ENCODE peak calls at places on chromosome 2, in five cellular contexts. One of them, this sample, is unnamed.

GRCh38 chr2:8515390-8515761 is 166.5 kb upstream of the ID2 start:
- DNase-seq in sigmoid colon: no peak
- DNase-seq in lung: no peak
- DNase-seq in adrenal gland: peak; percentile 87
- DNase-seq in fibroblast of lung: no peak
- DNase-seq in this sample: no peak

GRCh38 chr2:62177392-62178026 is 18.4 kb upstream of the B3GNT2 start:
- DNase-seq in sigmoid colon: no peak
- DNase-seq in lung: no peak
- DNase-seq in adrenal gland: peak; percentile 10
- DNase-seq in fibroblast of lung: no peak
- DNase-seq in this sample: no peak

GRCh38 chr2:71419976-71420375 is 33.4 kb upstream of the DYSF start:
- DNase-seq in sigmoid colon: no peak
- DNase-seq in lung: no peak
- DNase-seq in adrenal gland: no peak
- DNase-seq in fibroblast of lung: no peak
- DNase-seq in this sample: no peak

GRCh38 chr2:230358305-230358704 is 31.3 kb downstream of the SP140L start:
- DNase-seq in sigmoid colon: no peak
- DNase-seq in lung: no peak
- DNase-seq in adrenal gland: no peak
- DNase-seq in fibroblast of lung: peak; percentile 14
- DNase-seq in this sample: no peak

GRCh38 chr2:199306116-199306515 is 151.6 kb downstream of the SATB2 start:
- DNase-seq in sigmoid colon: no peak
- DNase-seq in lung: no peak
- DNase-seq in adrenal gland: no peak
- DNase-seq in fibroblast of lung: no peak
- DNase-seq in this sample: no peak

GRCh38 chr2:67899187-67899586 is 163.6 kb downstream of the C1D start:
- DNase-seq in sigmoid colon: no peak
- DNase-seq in lung: no peak
- DNase-seq in adrenal gland: no peak
- DNase-seq in fibroblast of lung: no peak
- DNase-seq in this sample: no peak

GRCh38 chr2:68258854-68259253 is 6.5 kb upstream of the PPP3R1 start:
- DNase-seq in sigmoid colon: no peak
- DNase-seq in lung: no peak
- DNase-seq in adrenal gland: no peak
- DNase-seq in fibroblast of lung: no peak
- DNase-seq in this sample: no peak

GRCh38 chr2:16813593-16813992 is 148.0 kb upstream of the CYRIA start:
- DNase-seq in sigmoid colon: no peak
- DNase-seq in lung: no peak
- DNase-seq in adrenal gland: no peak
- DNase-seq in fibroblast of lung: no peak
- DNase-seq in this sample: no peak

GRCh38 chr2:239750929-239751718 is 274.0 kb downstream of the NDUFA10 start:
- DNase-seq in sigmoid colon: no peak
- DNase-seq in lung: no peak
- DNase-seq in adrenal gland: no peak
- DNase-seq in fibroblast of lung: no peak
- DNase-seq in this sample: no peak

GRCh38 chr2:150644298-150645067 is 157.0 kb upstream of the RND3 start:
- DNase-seq in sigmoid colon: no peak
- DNase-seq in lung: no peak
- DNase-seq in adrenal gland: peak; percentile 60
- DNase-seq in fibroblast of lung: peak; percentile 69
- DNase-seq in this sample: no peak

GRCh38 chr2:120203341-120204021 is 19.7 kb downstream of the TMEM185B start:
- DNase-seq in sigmoid colon: no peak
- DNase-seq in lung: no peak
- DNase-seq in adrenal gland: no peak
- DNase-seq in fibroblast of lung: no peak
- DNase-seq in this sample: no peak

GRCh38 chr2:238891667-238892500 is 44.0 kb downstream of the TWIST2 start:
- DNase-seq in sigmoid colon: no peak
- DNase-seq in lung: no peak
- DNase-seq in adrenal gland: no peak
- DNase-seq in fibroblast of lung: no peak
- DNase-seq in this sample: peak; percentile 42

GRCh38 chr2:191247381-191248057 is 2.3 kb downstream of the MYO1B start:
- DNase-seq in sigmoid colon: no peak
- DNase-seq in lung: no peak
- DNase-seq in adrenal gland: no peak
- DNase-seq in fibroblast of lung: peak; percentile 89
- DNase-seq in this sample: no peak

GRCh38 chr2:6410265-6410664 is 455.4 kb downstream of the CMPK2 start:
- DNase-seq in sigmoid colon: no peak
- DNase-seq in lung: no peak
- DNase-seq in adrenal gland: no peak
- DNase-seq in fibroblast of lung: no peak
- DNase-seq in this sample: no peak

GRCh38 chr2:23524261-23524706 is 139.3 kb downstream of the KLHL29 start:
- DNase-seq in sigmoid colon: peak; percentile 84
- DNase-seq in lung: no peak
- DNase-seq in adrenal gland: peak; percentile 93
- DNase-seq in fibroblast of lung: peak; percentile 38
- DNase-seq in this sample: no peak

GRCh38 chr2:148687543-148687942 is 43.0 kb downstream of the EPC2 start:
- DNase-seq in sigmoid colon: no peak
- DNase-seq in lung: no peak
- DNase-seq in adrenal gland: no peak
- DNase-seq in fibroblast of lung: no peak
- DNase-seq in this sample: no peak

GRCh38 chr2:114022360-114023085 is 132.6 kb downstream of the ACTR3 start:
- DNase-seq in sigmoid colon: no peak
- DNase-seq in lung: no peak
- DNase-seq in adrenal gland: no peak
- DNase-seq in fibroblast of lung: peak; percentile 76
- DNase-seq in this sample: no peak

DNA sequence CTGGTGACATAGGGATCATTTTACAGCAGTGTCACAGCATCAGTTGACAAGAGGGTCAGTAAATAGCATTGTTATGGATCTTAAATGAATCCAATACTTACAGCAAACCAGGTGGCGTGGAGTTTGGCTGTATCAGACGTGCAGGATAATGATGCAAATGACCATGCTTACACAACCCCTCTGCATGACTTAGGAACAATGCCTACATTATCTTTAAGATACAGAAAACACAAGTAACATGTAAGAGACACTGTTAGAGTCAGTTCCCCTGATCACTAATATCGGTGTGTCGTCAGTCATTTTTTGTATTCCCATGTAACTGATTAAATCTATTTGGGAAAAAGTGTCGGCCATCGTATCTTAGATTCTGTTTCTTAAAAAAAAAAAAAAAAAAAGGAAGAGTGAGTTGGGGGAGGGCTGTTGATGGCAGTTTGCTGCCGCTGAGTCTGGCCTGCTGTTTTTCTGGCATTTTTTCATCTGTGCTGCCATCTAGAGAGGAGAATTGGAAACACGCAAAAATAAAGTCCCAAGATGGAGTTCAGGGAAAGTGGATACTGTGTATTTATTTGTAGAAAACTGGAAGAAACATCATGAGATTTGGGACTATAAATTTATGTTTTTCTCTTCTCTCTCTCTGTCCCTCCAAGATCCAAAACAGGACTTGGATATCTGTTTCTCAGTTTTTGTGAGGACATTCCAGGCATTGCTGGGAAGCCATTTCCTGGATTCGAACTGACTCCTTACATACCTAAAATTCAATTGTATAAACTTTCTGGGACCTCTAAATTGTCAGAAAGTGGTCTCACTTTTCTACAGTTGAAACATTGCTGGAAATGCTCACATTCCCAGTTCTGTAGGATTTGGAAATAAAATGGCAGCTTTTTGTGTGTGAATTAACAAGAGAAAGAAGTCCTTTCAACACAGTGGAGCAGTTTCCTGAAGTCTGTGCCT is 60.3 kb upstream of the AGPS start:
- DNase-seq in sigmoid colon: peak; percentile 80
- DNase-seq in lung: peak; percentile 41
- DNase-seq in adrenal gland: peak; percentile 68
- DNase-seq in fibroblast of lung: peak; percentile 89
- DNase-seq in this sample: peak; percentile 6
- H3K4me3 ChIP-seq in sigmoid colon: no peak overlapping the region
- H3K4me3 ChIP-seq in lung: no peak overlapping the region
- H3K4me3 ChIP-seq in adrenal gland: no peak overlapping the region
- H3K4me3 ChIP-seq in fibroblast of lung: no peak overlapping the region
- H3K4me3 ChIP-seq in this sample: no peak overlapping the region

GRCh38 chr2:54663424-54664030 is 59.9 kb upstream of the EML6 start:
- DNase-seq in sigmoid colon: no peak
- DNase-seq in lung: no peak
- DNase-seq in adrenal gland: no peak
- DNase-seq in fibroblast of lung: no peak
- DNase-seq in this sample: no peak

GRCh38 chr2:54664238-54664786 is 59.1 kb upstream of the EML6 start:
- DNase-seq in sigmoid colon: no peak
- DNase-seq in lung: no peak
- DNase-seq in adrenal gland: no peak
- DNase-seq in fibroblast of lung: no peak
- DNase-seq in this sample: no peak

GRCh38 chr2:54666131-54666637 is 57.3 kb upstream of the EML6 start:
- DNase-seq in sigmoid colon: peak; percentile 89
- DNase-seq in lung: no peak
- DNase-seq in adrenal gland: peak; percentile 71
- DNase-seq in fibroblast of lung: peak; percentile 87
- DNase-seq in this sample: no peak

GRCh38 chr2:54666741-54667639 is 56.5 kb upstream of the EML6 start:
- DNase-seq in sigmoid colon: peak; percentile 87
- DNase-seq in lung: no peak
- DNase-seq in adrenal gland: peak; percentile 94
- DNase-seq in fibroblast of lung: peak; percentile 86
- DNase-seq in this sample: no peak

DNA sequence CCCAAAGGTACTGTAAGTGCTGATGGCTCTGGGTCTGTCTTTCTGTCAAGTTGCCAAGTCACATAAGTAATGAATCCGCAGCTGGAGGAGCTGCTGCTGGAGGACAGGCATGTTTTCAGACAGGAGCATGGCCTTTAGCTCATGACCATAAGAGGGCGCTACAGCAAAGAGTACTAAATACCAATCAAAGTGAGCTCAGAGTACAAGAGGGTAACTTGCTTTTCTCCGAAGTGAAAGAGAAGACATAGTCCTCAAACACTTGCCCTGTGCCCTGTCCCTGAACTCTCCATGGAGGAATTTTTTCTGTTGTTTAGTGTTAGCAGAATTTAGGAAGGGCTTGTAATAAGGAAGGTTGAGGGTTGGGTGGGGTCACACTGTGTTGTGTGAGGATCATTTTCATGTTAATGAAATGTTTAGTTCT is 58.0 kb upstream of the EML6 start:
- DNase-seq in sigmoid colon: no peak
- DNase-seq in lung: peak; percentile 61
- DNase-seq in adrenal gland: peak; percentile 83
- DNase-seq in fibroblast of lung: peak; percentile 76
- DNase-seq in this sample: peak; percentile 76
- H3K36me3 ChIP-seq in sigmoid colon: peaks cover 58% of the 10 kb centered on the region
- H3K36me3 ChIP-seq in lung: peaks cover 33% of the 10 kb centered on the region
- H3K36me3 ChIP-seq in adrenal gland: no peaks in the 10 kb centered on the region
- H3K36me3 ChIP-seq in fibroblast of lung: peaks cover 29% of the 10 kb centered on the region
- H3K36me3 ChIP-seq in this sample: peaks cover 40% of the 10 kb centered on the region

GRCh38 chr2:10126627-10127026 is 4.1 kb downstream of the RRM2 start:
- DNase-seq in sigmoid colon: peak; percentile 18
- DNase-seq in lung: no peak
- DNase-seq in adrenal gland: no peak
- DNase-seq in fibroblast of lung: peak; percentile 79
- DNase-seq in this sample: no peak

GRCh38 chr2:10124538-10125045 is 2.1 kb downstream of the RRM2 start:
- DNase-seq in sigmoid colon: peak; percentile 59
- DNase-seq in lung: no peak
- DNase-seq in adrenal gland: no peak
- DNase-seq in fibroblast of lung: peak; percentile 87
- DNase-seq in this sample: no peak

GRCh38 chr2:10128420-10128819 is 5.9 kb downstream of the RRM2 start:
- DNase-seq in sigmoid colon: no peak
- DNase-seq in lung: no peak
- DNase-seq in adrenal gland: no peak
- DNase-seq in fibroblast of lung: no peak
- DNase-seq in this sample: no peak

GRCh38 chr2:10123281-10123680 is 742 bp downstream of the RRM2 start:
- DNase-seq in sigmoid colon: peak; percentile 40
- DNase-seq in lung: no peak
- DNase-seq in adrenal gland: no peak
- DNase-seq in fibroblast of lung: no peak
- DNase-seq in this sample: no peak

DNA sequence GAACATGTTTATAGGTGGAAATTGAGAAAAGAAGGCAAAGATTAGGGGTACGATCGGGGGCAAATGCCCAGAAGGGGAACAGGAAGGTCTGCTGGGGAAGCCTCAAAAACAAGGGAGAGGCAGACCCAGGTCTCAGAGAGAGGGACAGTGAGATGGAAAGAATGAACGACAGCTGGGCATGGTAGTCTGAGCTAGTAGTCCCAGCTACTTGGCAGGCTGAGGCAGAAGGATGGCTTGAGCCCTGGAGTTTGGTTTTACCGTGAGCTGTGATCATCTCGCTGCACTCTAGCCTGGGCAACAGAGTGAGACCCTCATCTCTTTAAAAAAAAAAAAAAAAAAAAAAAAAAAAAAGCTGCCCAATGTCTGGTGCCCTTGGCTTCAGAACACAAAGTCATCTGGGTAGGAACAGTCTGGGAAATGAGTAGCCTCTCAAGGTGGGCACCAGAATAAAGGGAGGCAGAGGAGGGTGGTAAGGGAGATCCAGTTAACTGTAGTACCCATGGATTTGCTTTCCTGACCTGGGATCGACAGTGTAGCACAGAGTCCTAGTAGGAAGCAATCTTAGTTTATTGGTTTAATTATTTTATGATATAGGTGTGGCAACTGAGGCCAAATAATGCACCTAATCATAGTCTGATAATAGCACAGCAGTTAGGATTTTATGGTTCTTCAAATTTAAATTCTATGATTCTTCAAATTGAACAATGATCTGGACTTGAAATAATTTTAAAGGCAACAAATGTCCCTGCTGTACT is 3.5 kb downstream of the RRM2 start:
- DNase-seq in sigmoid colon: no peak
- DNase-seq in lung: no peak
- DNase-seq in adrenal gland: no peak
- DNase-seq in fibroblast of lung: no peak
- DNase-seq in this sample: no peak
- H3K4me3 ChIP-seq in sigmoid colon: no peak overlapping the region
- H3K4me3 ChIP-seq in lung: no peak overlapping the region
- H3K4me3 ChIP-seq in adrenal gland: no peak overlapping the region
- H3K4me3 ChIP-seq in fibroblast of lung: no peak overlapping the region
- H3K4me3 ChIP-seq in this sample: no peak overlapping the region

GRCh38 chr2:220071716-220072115 is 444.3 kb downstream of the SLC4A3 start:
- DNase-seq in sigmoid colon: no peak
- DNase-seq in lung: no peak
- DNase-seq in adrenal gland: no peak
- DNase-seq in fibroblast of lung: no peak
- DNase-seq in this sample: no peak

GRCh38 chr2:220072669-220073235 is 445.3 kb downstream of the SLC4A3 start:
- DNase-seq in sigmoid colon: no peak
- DNase-seq in lung: no peak
- DNase-seq in adrenal gland: no peak
- DNase-seq in fibroblast of lung: no peak
- DNase-seq in this sample: no peak

GRCh38 chr2:220064282-220065042 is 437.0 kb downstream of the SLC4A3 start:
- DNase-seq in sigmoid colon: no peak
- DNase-seq in lung: no peak
- DNase-seq in adrenal gland: no peak
- DNase-seq in fibroblast of lung: peak; percentile 17
- DNase-seq in this sample: no peak

GRCh38 chr2:220065581-220065980 is 438.2 kb downstream of the SLC4A3 start:
- DNase-seq in sigmoid colon: no peak
- DNase-seq in lung: no peak
- DNase-seq in adrenal gland: no peak
- DNase-seq in fibroblast of lung: no peak
- DNase-seq in this sample: no peak

GRCh38 chr2:220068877-220069276 is 441.4 kb downstream of the SLC4A3 start:
- DNase-seq in sigmoid colon: no peak
- DNase-seq in lung: no peak
- DNase-seq in adrenal gland: no peak
- DNase-seq in fibroblast of lung: no peak
- DNase-seq in this sample: no peak
- H3K36me3 ChIP-seq in sigmoid colon: no peaks in the 10 kb centered on the region
- H3K36me3 ChIP-seq in lung: no peaks in the 10 kb centered on the region
- H3K36me3 ChIP-seq in adrenal gland: no peaks in the 10 kb centered on the region
- H3K36me3 ChIP-seq in fibroblast of lung: no peaks in the 10 kb centered on the region
- H3K36me3 ChIP-seq in this sample: no peaks in the 10 kb centered on the region

This sample was measured in H7.